ENCODE peak calls at places on chromosomes 1 and 21, in eight cellular contexts. One of them, this sample, is unnamed.
A peak's percentile ranks its signal among the peaks of the same experiment; 100 is the strongest.

GRCh38 chr1:218433744-218434143 is 88.6 kb downstream of the TGFB2 start:
- DNase-seq in NB4: no peak
- DNase-seq in WTC11: no peak
- DNase-seq in K562: no peak
- DNase-seq in H1: no peak
- DNase-seq in SK-N-SH: no peak
- DNase-seq in A549: no peak
- DNase-seq in HepG2: no peak
- DNase-seq in this sample: no peak

GRCh38 chr21:44765231-44766013 is 36.2 kb downstream of the UBE2G2 start:
- DNase-seq in NB4: peak; percentile 69
- DNase-seq in WTC11: no peak
- DNase-seq in K562: peak; percentile 86
- DNase-seq in H1: no peak
- DNase-seq in SK-N-SH: peak; percentile 68
- DNase-seq in A549: no peak
- DNase-seq in HepG2: no peak
- DNase-seq in this sample: no peak

GRCh38 chr1:208047476-208047934 is 136.6 kb upstream of the CD34 start:
- DNase-seq in NB4: no peak
- DNase-seq in WTC11: no peak
- DNase-seq in K562: no peak
- DNase-seq in H1: no peak
- DNase-seq in SK-N-SH: no peak
- DNase-seq in A549: no peak
- DNase-seq in HepG2: peak; percentile 68
- DNase-seq in this sample: no peak

GRCh38 chr1:20029178-20029912 is 40.6 kb upstream of the PLA2G5 start:
- DNase-seq in NB4: no peak
- DNase-seq in WTC11: no peak
- DNase-seq in K562: no peak
- DNase-seq in H1: no peak
- DNase-seq in SK-N-SH: no peak
- DNase-seq in A549: no peak
- DNase-seq in HepG2: no peak
- DNase-seq in this sample: no peak

GRCh38 chr1:89025928-89026327 is 3.3 kb upstream of the GBP3 start:
- DNase-seq in NB4: no peak
- DNase-seq in WTC11: no peak
- DNase-seq in K562: no peak
- DNase-seq in H1: no peak
- DNase-seq in SK-N-SH: no peak
- DNase-seq in A549: no peak
- DNase-seq in HepG2: no peak
- DNase-seq in this sample: no peak

GRCh38 chr21:27258756-27259429 is 292.0 kb upstream of the ADAMTS5 start:
- DNase-seq in NB4: no peak
- DNase-seq in WTC11: no peak
- DNase-seq in K562: no peak
- DNase-seq in H1: no peak
- DNase-seq in SK-N-SH: no peak
- DNase-seq in A549: no peak
- DNase-seq in HepG2: no peak
- DNase-seq in this sample: no peak

GRCh38 chr1:200738348-200738732 is 353 bp upstream of the CAMSAP2 start:
- DNase-seq in NB4: no peak
- DNase-seq in WTC11: no peak
- DNase-seq in K562: no peak
- DNase-seq in H1: no peak
- DNase-seq in SK-N-SH: no peak
- DNase-seq in A549: no peak
- DNase-seq in HepG2: no peak
- DNase-seq in this sample: no peak

GRCh38 chr1:60913039-60913438 is 169.3 kb upstream of the NFIA start:
- DNase-seq in NB4: no peak
- DNase-seq in WTC11: no peak
- DNase-seq in K562: no peak
- DNase-seq in H1: no peak
- DNase-seq in SK-N-SH: no peak
- DNase-seq in A549: no peak
- DNase-seq in HepG2: no peak
- DNase-seq in this sample: no peak

GRCh38 chr1:204013052-204013451 is 59.9 kb upstream of the SOX13 start:
- DNase-seq in NB4: no peak
- DNase-seq in WTC11: no peak
- DNase-seq in K562: no peak
- DNase-seq in H1: no peak
- DNase-seq in SK-N-SH: no peak
- DNase-seq in A549: no peak
- DNase-seq in HepG2: no peak
- DNase-seq in this sample: no peak

GRCh38 chr1:231260351-231260750 is 19.3 kb downstream of the GNPAT start:
- DNase-seq in NB4: no peak
- DNase-seq in WTC11: no peak
- DNase-seq in K562: no peak
- DNase-seq in H1: no peak
- DNase-seq in SK-N-SH: no peak
- DNase-seq in A549: no peak
- DNase-seq in HepG2: no peak
- DNase-seq in this sample: no peak

GRCh38 chr21:46618738-46619369 is 14.0 kb upstream of the S100B start:
- DNase-seq in NB4: no peak
- DNase-seq in WTC11: no peak
- DNase-seq in K562: no peak
- DNase-seq in H1: no peak
- DNase-seq in SK-N-SH: no peak
- DNase-seq in A549: no peak
- DNase-seq in HepG2: no peak
- DNase-seq in this sample: no peak

GRCh38 chr21:14523234-14523633 is 22.9 kb downstream of the SAMSN1 start:
- DNase-seq in NB4: peak; percentile 71
- DNase-seq in WTC11: no peak
- DNase-seq in K562: no peak
- DNase-seq in H1: no peak
- DNase-seq in SK-N-SH: no peak
- DNase-seq in A549: no peak
- DNase-seq in HepG2: no peak
- DNase-seq in this sample: no peak

GRCh38 chr1:205318231-205318991 is 3.1 kb downstream of the NUAK2 start:
- DNase-seq in NB4: no peak
- DNase-seq in WTC11: no peak
- DNase-seq in K562: no peak
- DNase-seq in H1: no peak
- DNase-seq in SK-N-SH: no peak
- DNase-seq in A549: peak; percentile 69
- DNase-seq in HepG2: peak; percentile 93
- DNase-seq in this sample: no peak

GRCh38 chr1:37792943-37793686 is 532 bp upstream of the MANEAL start:
- DNase-seq in NB4: no peak
- DNase-seq in WTC11: peak; percentile 21
- DNase-seq in K562: no peak
- DNase-seq in H1: no peak
- DNase-seq in SK-N-SH: no peak
- DNase-seq in A549: no peak
- DNase-seq in HepG2: no peak
- DNase-seq in this sample: no peak

GRCh38 chr1:163069142-163069541 is at the start of gene RGS4:
- DNase-seq in NB4: peak; percentile 14
- DNase-seq in WTC11: peak; percentile 72
- DNase-seq in K562: no peak
- DNase-seq in H1: peak; percentile 81
- DNase-seq in SK-N-SH: peak; percentile 73
- DNase-seq in A549: peak; percentile 29
- DNase-seq in HepG2: peak; percentile 21
- DNase-seq in this sample: peak; percentile 54

GRCh38 chr1:89524369-89525168 is at the start of gene LRRC8B:
- DNase-seq in NB4: peak; percentile 95
- DNase-seq in WTC11: peak; percentile 85
- DNase-seq in K562: peak; percentile 90
- DNase-seq in H1: peak; percentile 60
- DNase-seq in SK-N-SH: peak; percentile 94
- DNase-seq in A549: peak; percentile 86
- DNase-seq in HepG2: peak; percentile 66
- DNase-seq in this sample: peak; percentile 74

GRCh38 chr1:241336335-241336734 is 20.7 kb downstream of the RGS7 start:
- DNase-seq in NB4: peak; percentile 47
- DNase-seq in WTC11: no peak
- DNase-seq in K562: no peak
- DNase-seq in H1: no peak
- DNase-seq in SK-N-SH: no peak
- DNase-seq in A549: no peak
- DNase-seq in HepG2: no peak
- DNase-seq in this sample: no peak
- TF ChIP-seq MAX in NB4: no peak
- TF ChIP-seq MAX in WTC11: no peak
- TF ChIP-seq MAX in K562: no peak
- TF ChIP-seq MAX in H1: no peak
- TF ChIP-seq MAX in SK-N-SH: no peak
- TF ChIP-seq MAX in A549: no peak
- TF ChIP-seq MAX in HepG2: no peak
- TF ChIP-seq MAX in this sample: no peak

GRCh38 chr21:43360441-43361126 is 66.3 kb downstream of the SIK1 start:
- DNase-seq in NB4: no peak
- DNase-seq in WTC11: no peak
- DNase-seq in K562: no peak
- DNase-seq in H1: no peak
- DNase-seq in SK-N-SH: no peak
- DNase-seq in A549: no peak
- DNase-seq in HepG2: no peak
- DNase-seq in this sample: no peak

GRCh38 chr21:43361493-43362296 is 65.2 kb downstream of the SIK1 start:
- DNase-seq in NB4: no peak
- DNase-seq in WTC11: no peak
- DNase-seq in K562: no peak
- DNase-seq in H1: no peak
- DNase-seq in SK-N-SH: no peak
- DNase-seq in A549: no peak
- DNase-seq in HepG2: no peak
- DNase-seq in this sample: no peak

GRCh38 chr21:43362306-43362927 is 64.5 kb downstream of the SIK1 start:
- DNase-seq in NB4: peak; percentile 52
- DNase-seq in WTC11: peak; percentile 47
- DNase-seq in K562: no peak
- DNase-seq in H1: no peak
- DNase-seq in SK-N-SH: peak; percentile 91
- DNase-seq in A549: no peak
- DNase-seq in HepG2: no peak
- DNase-seq in this sample: no peak

GRCh38 chr21:43362928-43363314 is 64.0 kb downstream of the SIK1 start:
- DNase-seq in NB4: no peak
- DNase-seq in WTC11: no peak
- DNase-seq in K562: no peak
- DNase-seq in H1: no peak
- DNase-seq in SK-N-SH: no peak
- DNase-seq in A549: no peak
- DNase-seq in HepG2: no peak
- DNase-seq in this sample: no peak

GRCh38 chr21:43361127-43361492 is 65.8 kb downstream of the SIK1 start:
- DNase-seq in NB4: peak; percentile 13
- DNase-seq in WTC11: no peak
- DNase-seq in K562: no peak
- DNase-seq in H1: no peak
- DNase-seq in SK-N-SH: peak; percentile 61
- DNase-seq in A549: no peak
- DNase-seq in HepG2: no peak
- DNase-seq in this sample: no peak
- TF ChIP-seq MAX in NB4: no peak
- TF ChIP-seq MAX in WTC11: no peak
- TF ChIP-seq MAX in K562: no peak
- TF ChIP-seq MAX in H1: peak; percentile 66
- TF ChIP-seq MAX in SK-N-SH: no peak
- TF ChIP-seq MAX in A549: no peak
- TF ChIP-seq MAX in HepG2: no peak
- TF ChIP-seq MAX in this sample: no peak

DNA sequence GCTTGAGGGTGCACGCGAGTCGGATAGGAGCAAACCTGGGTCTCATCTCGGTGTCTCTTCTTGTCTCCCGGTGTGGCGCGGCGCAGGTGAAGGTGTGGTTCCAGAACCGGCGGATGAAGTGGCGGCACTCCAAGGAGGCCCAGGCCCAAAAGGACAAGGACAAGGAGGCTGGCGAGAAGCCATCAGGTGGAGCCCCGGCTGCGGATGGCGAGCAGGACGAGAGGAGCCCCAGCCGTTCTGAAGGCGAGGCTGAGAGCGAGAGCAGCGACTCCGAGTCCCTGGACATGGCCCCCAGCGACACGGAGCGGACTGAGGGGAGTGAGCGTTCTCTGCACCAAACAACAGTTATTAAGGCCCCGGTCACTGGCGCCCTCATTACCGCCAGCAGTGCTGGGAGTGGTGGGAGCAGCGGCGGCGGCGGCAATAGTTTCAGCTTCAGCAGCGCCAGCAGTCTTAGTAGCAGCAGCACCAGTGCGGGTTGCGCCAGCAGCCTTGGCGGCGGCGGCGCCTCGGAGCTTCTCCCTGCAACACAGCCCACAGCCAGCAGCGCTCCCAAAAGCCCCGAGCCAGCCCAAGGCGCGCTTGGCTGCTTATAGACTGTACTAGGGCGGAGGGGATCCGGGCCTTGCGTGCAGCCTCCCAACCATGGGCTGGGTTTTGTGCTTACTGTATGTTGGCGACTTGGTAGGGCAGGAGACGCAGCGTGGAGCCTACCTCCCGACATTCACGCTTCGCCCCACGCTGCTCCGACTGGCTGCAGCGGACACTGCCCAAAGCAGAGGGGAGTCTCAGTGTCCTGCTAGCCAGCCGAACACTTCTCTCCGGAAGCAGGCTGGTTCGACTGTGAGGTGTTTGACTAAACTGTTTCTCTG is 5.1 kb downstream of the HLX start:
- DNase-seq in NB4: no peak
- DNase-seq in WTC11: peak; percentile 71
- DNase-seq in K562: no peak
- DNase-seq in H1: no peak
- DNase-seq in SK-N-SH: no peak
- DNase-seq in A549: no peak
- DNase-seq in HepG2: no peak
- DNase-seq in this sample: no peak
- TF ChIP-seq MAX in NB4: no peak
- TF ChIP-seq MAX in WTC11: no peak
- TF ChIP-seq MAX in K562: no peak
- TF ChIP-seq MAX in H1: no peak
- TF ChIP-seq MAX in SK-N-SH: no peak
- TF ChIP-seq MAX in A549: no peak
- TF ChIP-seq MAX in HepG2: no peak
- TF ChIP-seq MAX in this sample: no peak

GRCh38 chr1:232421143-232421796 is 208.7 kb downstream of the SIPA1L2 start:
- DNase-seq in NB4: no peak
- DNase-seq in WTC11: no peak
- DNase-seq in K562: no peak
- DNase-seq in H1: no peak
- DNase-seq in SK-N-SH: no peak
- DNase-seq in A549: no peak
- DNase-seq in HepG2: no peak
- DNase-seq in this sample: no peak
- TF ChIP-seq MAX in NB4: no peak
- TF ChIP-seq MAX in WTC11: no peak
- TF ChIP-seq MAX in K562: no peak
- TF ChIP-seq MAX in H1: no peak
- TF ChIP-seq MAX in SK-N-SH: no peak
- TF ChIP-seq MAX in A549: no peak
- TF ChIP-seq MAX in HepG2: no peak
- TF ChIP-seq MAX in this sample: no peak

GRCh38 chr1:41418868-41419583 is 57.8 kb downstream of the FOXO6 start:
- DNase-seq in NB4: no peak
- DNase-seq in WTC11: no peak
- DNase-seq in K562: no peak
- DNase-seq in H1: no peak
- DNase-seq in SK-N-SH: no peak
- DNase-seq in A549: peak; percentile 67
- DNase-seq in HepG2: peak; percentile 34
- DNase-seq in this sample: peak; percentile 81
- TF ChIP-seq MAX in NB4: no peak
- TF ChIP-seq MAX in WTC11: no peak
- TF ChIP-seq MAX in K562: no peak
- TF ChIP-seq MAX in H1: no peak
- TF ChIP-seq MAX in SK-N-SH: no peak
- TF ChIP-seq MAX in A549: no peak
- TF ChIP-seq MAX in HepG2: no peak
- TF ChIP-seq MAX in this sample: peak; percentile 63